ENCODE peak calls at places on chromosomes 4 and X, in four cellular contexts. One of them, this sample, is unnamed.

GRCh38 chr4:54657194-54657555 is 582 bp upstream of the KIT start:
- DNase-seq in esophagus squamous epithelium: no peak
- DNase-seq in activated T-helper 1 cell treated with anti-CD3 and anti-CD28 coated beads, Interleukin-12 subunit alpha, Interleukin-12 subunit beta, Interleukin-2, Interleukin-4 antibody, amounts not matched to agents 30 ng/mL and 10 ng/mL and 1 ng/mL, durations not matched to agents 14 hours and 24 hours and 36 hours: no peak
- DNase-seq in RKO: no peak
- DNase-seq in this sample: no peak

GRCh38 chr4:47930971-47931804 is 16.8 kb upstream of the NFXL1 start:
- DNase-seq in esophagus squamous epithelium: no peak
- DNase-seq in activated T-helper 1 cell treated with anti-CD3 and anti-CD28 coated beads, Interleukin-12 subunit alpha, Interleukin-12 subunit beta, Interleukin-2, Interleukin-4 antibody, amounts not matched to agents 30 ng/mL and 10 ng/mL and 1 ng/mL, durations not matched to agents 14 hours and 24 hours and 36 hours: no peak
- DNase-seq in RKO: no peak
- DNase-seq in this sample: peak

GRCh38 chrX:11398785-11399184 is 105.6 kb downstream of the AMELX start:
- DNase-seq in esophagus squamous epithelium: no peak
- DNase-seq in activated T-helper 1 cell treated with anti-CD3 and anti-CD28 coated beads, Interleukin-12 subunit alpha, Interleukin-12 subunit beta, Interleukin-2, Interleukin-4 antibody, amounts not matched to agents 30 ng/mL and 10 ng/mL and 1 ng/mL, durations not matched to agents 14 hours and 24 hours and 36 hours: no peak
- DNase-seq in RKO: no peak
- DNase-seq in this sample: no peak

GRCh38 chrX:1442724-1443367 is 9.9 kb downstream of the ASMTL start:
- DNase-seq in esophagus squamous epithelium: no peak
- DNase-seq in activated T-helper 1 cell treated with anti-CD3 and anti-CD28 coated beads, Interleukin-12 subunit alpha, Interleukin-12 subunit beta, Interleukin-2, Interleukin-4 antibody, amounts not matched to agents 30 ng/mL and 10 ng/mL and 1 ng/mL, durations not matched to agents 14 hours and 24 hours and 36 hours: no peak
- DNase-seq in RKO: no peak
- DNase-seq in this sample: no peak

GRCh38 chr4:15694431-15694830 is 8.4 kb upstream of the BST1 start:
- DNase-seq in esophagus squamous epithelium: no peak
- DNase-seq in activated T-helper 1 cell treated with anti-CD3 and anti-CD28 coated beads, Interleukin-12 subunit alpha, Interleukin-12 subunit beta, Interleukin-2, Interleukin-4 antibody, amounts not matched to agents 30 ng/mL and 10 ng/mL and 1 ng/mL, durations not matched to agents 14 hours and 24 hours and 36 hours: no peak
- DNase-seq in RKO: no peak
- DNase-seq in this sample: no peak

GRCh38 chr4:137200322-137200721 is 332.0 kb downstream of the PCDH18 start:
- DNase-seq in esophagus squamous epithelium: no peak
- DNase-seq in activated T-helper 1 cell treated with anti-CD3 and anti-CD28 coated beads, Interleukin-12 subunit alpha, Interleukin-12 subunit beta, Interleukin-2, Interleukin-4 antibody, amounts not matched to agents 30 ng/mL and 10 ng/mL and 1 ng/mL, durations not matched to agents 14 hours and 24 hours and 36 hours: no peak
- DNase-seq in RKO: no peak
- DNase-seq in this sample: peak

GRCh38 chrX:150100261-150100660 is 162.0 kb upstream of the EOLA2 start:
- DNase-seq in esophagus squamous epithelium: no peak
- DNase-seq in activated T-helper 1 cell treated with anti-CD3 and anti-CD28 coated beads, Interleukin-12 subunit alpha, Interleukin-12 subunit beta, Interleukin-2, Interleukin-4 antibody, amounts not matched to agents 30 ng/mL and 10 ng/mL and 1 ng/mL, durations not matched to agents 14 hours and 24 hours and 36 hours: no peak
- DNase-seq in RKO: no peak
- DNase-seq in this sample: no peak

GRCh38 chrX:109679820-109680219 is 53.2 kb downstream of the ACSL4 start:
- DNase-seq in esophagus squamous epithelium: no peak
- DNase-seq in activated T-helper 1 cell treated with anti-CD3 and anti-CD28 coated beads, Interleukin-12 subunit alpha, Interleukin-12 subunit beta, Interleukin-2, Interleukin-4 antibody, amounts not matched to agents 30 ng/mL and 10 ng/mL and 1 ng/mL, durations not matched to agents 14 hours and 24 hours and 36 hours: no peak
- DNase-seq in RKO: no peak
- DNase-seq in this sample: no peak

GRCh38 chr4:152360045-152360410 is 175.9 kb downstream of the FBXW7 start:
- DNase-seq in esophagus squamous epithelium: no peak
- DNase-seq in activated T-helper 1 cell treated with anti-CD3 and anti-CD28 coated beads, Interleukin-12 subunit alpha, Interleukin-12 subunit beta, Interleukin-2, Interleukin-4 antibody, amounts not matched to agents 30 ng/mL and 10 ng/mL and 1 ng/mL, durations not matched to agents 14 hours and 24 hours and 36 hours: no peak
- DNase-seq in RKO: peak
- DNase-seq in this sample: peak

GRCh38 chr4:177117256-177117655 is 192.4 kb upstream of the NEIL3 start:
- DNase-seq in esophagus squamous epithelium: no peak
- DNase-seq in activated T-helper 1 cell treated with anti-CD3 and anti-CD28 coated beads, Interleukin-12 subunit alpha, Interleukin-12 subunit beta, Interleukin-2, Interleukin-4 antibody, amounts not matched to agents 30 ng/mL and 10 ng/mL and 1 ng/mL, durations not matched to agents 14 hours and 24 hours and 36 hours: no peak
- DNase-seq in RKO: no peak
- DNase-seq in this sample: no peak

GRCh38 chrX:150429577-150429976 is 66.5 kb downstream of the MAMLD1 start:
- DNase-seq in esophagus squamous epithelium: no peak
- DNase-seq in activated T-helper 1 cell treated with anti-CD3 and anti-CD28 coated beads, Interleukin-12 subunit alpha, Interleukin-12 subunit beta, Interleukin-2, Interleukin-4 antibody, amounts not matched to agents 30 ng/mL and 10 ng/mL and 1 ng/mL, durations not matched to agents 14 hours and 24 hours and 36 hours: no peak
- DNase-seq in RKO: no peak
- DNase-seq in this sample: no peak

GRCh38 chrX:39721570-39722279 is 376.0 kb downstream of the BCOR start:
- DNase-seq in esophagus squamous epithelium: no peak
- DNase-seq in activated T-helper 1 cell treated with anti-CD3 and anti-CD28 coated beads, Interleukin-12 subunit alpha, Interleukin-12 subunit beta, Interleukin-2, Interleukin-4 antibody, amounts not matched to agents 30 ng/mL and 10 ng/mL and 1 ng/mL, durations not matched to agents 14 hours and 24 hours and 36 hours: no peak
- DNase-seq in RKO: no peak
- DNase-seq in this sample: no peak

GRCh38 chr4:55068522-55068921 is 56.9 kb downstream of the KDR start:
- DNase-seq in esophagus squamous epithelium: no peak
- DNase-seq in activated T-helper 1 cell treated with anti-CD3 and anti-CD28 coated beads, Interleukin-12 subunit alpha, Interleukin-12 subunit beta, Interleukin-2, Interleukin-4 antibody, amounts not matched to agents 30 ng/mL and 10 ng/mL and 1 ng/mL, durations not matched to agents 14 hours and 24 hours and 36 hours: no peak
- DNase-seq in RKO: no peak
- DNase-seq in this sample: no peak

GRCh38 chr4:153275380-153276276 is 68.9 kb upstream of the MND1 start:
- DNase-seq in esophagus squamous epithelium: no peak
- DNase-seq in activated T-helper 1 cell treated with anti-CD3 and anti-CD28 coated beads, Interleukin-12 subunit alpha, Interleukin-12 subunit beta, Interleukin-2, Interleukin-4 antibody, amounts not matched to agents 30 ng/mL and 10 ng/mL and 1 ng/mL, durations not matched to agents 14 hours and 24 hours and 36 hours: no peak
- DNase-seq in RKO: no peak
- DNase-seq in this sample: no peak

GRCh38 chrX:136627381-136627780 is 20.6 kb upstream of the CD40LG start:
- DNase-seq in esophagus squamous epithelium: no peak
- DNase-seq in activated T-helper 1 cell treated with anti-CD3 and anti-CD28 coated beads, Interleukin-12 subunit alpha, Interleukin-12 subunit beta, Interleukin-2, Interleukin-4 antibody, amounts not matched to agents 30 ng/mL and 10 ng/mL and 1 ng/mL, durations not matched to agents 14 hours and 24 hours and 36 hours: no peak
- DNase-seq in RKO: no peak
- DNase-seq in this sample: no peak

GRCh38 chr4:137700751-137701150 is 168.5 kb upstream of the PCDH18 start:
- DNase-seq in esophagus squamous epithelium: no peak
- DNase-seq in activated T-helper 1 cell treated with anti-CD3 and anti-CD28 coated beads, Interleukin-12 subunit alpha, Interleukin-12 subunit beta, Interleukin-2, Interleukin-4 antibody, amounts not matched to agents 30 ng/mL and 10 ng/mL and 1 ng/mL, durations not matched to agents 14 hours and 24 hours and 36 hours: no peak
- DNase-seq in RKO: no peak
- DNase-seq in this sample: no peak

GRCh38 chr4:30825008-30825765 is 105.0 kb downstream of the PCDH7 start:
- DNase-seq in esophagus squamous epithelium: no peak
- DNase-seq in activated T-helper 1 cell treated with anti-CD3 and anti-CD28 coated beads, Interleukin-12 subunit alpha, Interleukin-12 subunit beta, Interleukin-2, Interleukin-4 antibody, amounts not matched to agents 30 ng/mL and 10 ng/mL and 1 ng/mL, durations not matched to agents 14 hours and 24 hours and 36 hours: no peak
- DNase-seq in RKO: peak
- DNase-seq in this sample: no peak

GRCh38 chr4:145298885-145299284 is 118.5 kb upstream of the OTUD4 start:
- DNase-seq in esophagus squamous epithelium: no peak
- DNase-seq in activated T-helper 1 cell treated with anti-CD3 and anti-CD28 coated beads, Interleukin-12 subunit alpha, Interleukin-12 subunit beta, Interleukin-2, Interleukin-4 antibody, amounts not matched to agents 30 ng/mL and 10 ng/mL and 1 ng/mL, durations not matched to agents 14 hours and 24 hours and 36 hours: no peak
- DNase-seq in RKO: no peak
- DNase-seq in this sample: no peak

GRCh38 chr4:139247241-139247640 is 32.8 kb downstream of the MGARP start:
- DNase-seq in esophagus squamous epithelium: no peak
- DNase-seq in activated T-helper 1 cell treated with anti-CD3 and anti-CD28 coated beads, Interleukin-12 subunit alpha, Interleukin-12 subunit beta, Interleukin-2, Interleukin-4 antibody, amounts not matched to agents 30 ng/mL and 10 ng/mL and 1 ng/mL, durations not matched to agents 14 hours and 24 hours and 36 hours: no peak
- DNase-seq in RKO: no peak
- DNase-seq in this sample: no peak

GRCh38 chr4:28562913-28563312 is 1702.3 kb downstream of the STIM2 start:
- DNase-seq in esophagus squamous epithelium: no peak
- DNase-seq in activated T-helper 1 cell treated with anti-CD3 and anti-CD28 coated beads, Interleukin-12 subunit alpha, Interleukin-12 subunit beta, Interleukin-2, Interleukin-4 antibody, amounts not matched to agents 30 ng/mL and 10 ng/mL and 1 ng/mL, durations not matched to agents 14 hours and 24 hours and 36 hours: no peak
- DNase-seq in RKO: no peak
- DNase-seq in this sample: no peak

GRCh38 chrX:101478366-101478765 is 6.9 kb upstream of the ARMCX4 start:
- DNase-seq in esophagus squamous epithelium: no peak
- DNase-seq in activated T-helper 1 cell treated with anti-CD3 and anti-CD28 coated beads, Interleukin-12 subunit alpha, Interleukin-12 subunit beta, Interleukin-2, Interleukin-4 antibody, amounts not matched to agents 30 ng/mL and 10 ng/mL and 1 ng/mL, durations not matched to agents 14 hours and 24 hours and 36 hours: no peak
- DNase-seq in RKO: no peak
- DNase-seq in this sample: no peak

GRCh38 chrX:9291666-9292065 is 173.2 kb upstream of the TBL1X start:
- DNase-seq in esophagus squamous epithelium: no peak
- DNase-seq in activated T-helper 1 cell treated with anti-CD3 and anti-CD28 coated beads, Interleukin-12 subunit alpha, Interleukin-12 subunit beta, Interleukin-2, Interleukin-4 antibody, amounts not matched to agents 30 ng/mL and 10 ng/mL and 1 ng/mL, durations not matched to agents 14 hours and 24 hours and 36 hours: no peak
- DNase-seq in RKO: no peak
- DNase-seq in this sample: no peak

GRCh38 chr4:44157611-44158277 is 290.9 kb downstream of the KCTD8 start:
- DNase-seq in esophagus squamous epithelium: no peak
- DNase-seq in activated T-helper 1 cell treated with anti-CD3 and anti-CD28 coated beads, Interleukin-12 subunit alpha, Interleukin-12 subunit beta, Interleukin-2, Interleukin-4 antibody, amounts not matched to agents 30 ng/mL and 10 ng/mL and 1 ng/mL, durations not matched to agents 14 hours and 24 hours and 36 hours: no peak
- DNase-seq in RKO: no peak
- DNase-seq in this sample: no peak

GRCh38 chr4:150010525-150011126 is 67.6 kb upstream of the DCLK2 start:
- DNase-seq in esophagus squamous epithelium: no peak
- DNase-seq in activated T-helper 1 cell treated with anti-CD3 and anti-CD28 coated beads, Interleukin-12 subunit alpha, Interleukin-12 subunit beta, Interleukin-2, Interleukin-4 antibody, amounts not matched to agents 30 ng/mL and 10 ng/mL and 1 ng/mL, durations not matched to agents 14 hours and 24 hours and 36 hours: no peak
- DNase-seq in RKO: peak
- DNase-seq in this sample: peak

GRCh38 chrX:65407157-65407626 is 127.4 kb downstream of the LAS1L start:
- DNase-seq in esophagus squamous epithelium: no peak
- DNase-seq in activated T-helper 1 cell treated with anti-CD3 and anti-CD28 coated beads, Interleukin-12 subunit alpha, Interleukin-12 subunit beta, Interleukin-2, Interleukin-4 antibody, amounts not matched to agents 30 ng/mL and 10 ng/mL and 1 ng/mL, durations not matched to agents 14 hours and 24 hours and 36 hours: no peak
- DNase-seq in RKO: no peak
- DNase-seq in this sample: no peak

GRCh38 chr4:4182835-4183568 is 43.7 kb downstream of the OTOP1 start:
- DNase-seq in esophagus squamous epithelium: no peak
- DNase-seq in activated T-helper 1 cell treated with anti-CD3 and anti-CD28 coated beads, Interleukin-12 subunit alpha, Interleukin-12 subunit beta, Interleukin-2, Interleukin-4 antibody, amounts not matched to agents 30 ng/mL and 10 ng/mL and 1 ng/mL, durations not matched to agents 14 hours and 24 hours and 36 hours: peak
- DNase-seq in RKO: no peak
- DNase-seq in this sample: peak

GRCh38 chr4:90025248-90025647 is 101.9 kb upstream of the CCSER1 start:
- DNase-seq in esophagus squamous epithelium: no peak
- DNase-seq in activated T-helper 1 cell treated with anti-CD3 and anti-CD28 coated beads, Interleukin-12 subunit alpha, Interleukin-12 subunit beta, Interleukin-2, Interleukin-4 antibody, amounts not matched to agents 30 ng/mL and 10 ng/mL and 1 ng/mL, durations not matched to agents 14 hours and 24 hours and 36 hours: no peak
- DNase-seq in RKO: peak
- DNase-seq in this sample: no peak

GRCh38 chrX:50814701-50815476 is 895 bp upstream of the SHROOM4 start:
- DNase-seq in esophagus squamous epithelium: no peak
- DNase-seq in activated T-helper 1 cell treated with anti-CD3 and anti-CD28 coated beads, Interleukin-12 subunit alpha, Interleukin-12 subunit beta, Interleukin-2, Interleukin-4 antibody, amounts not matched to agents 30 ng/mL and 10 ng/mL and 1 ng/mL, durations not matched to agents 14 hours and 24 hours and 36 hours: no peak
- DNase-seq in RKO: no peak
- DNase-seq in this sample: no peak

GRCh38 chr4:39846135-39846534 is 131.6 kb downstream of the PDS5A start:
- DNase-seq in esophagus squamous epithelium: no peak
- DNase-seq in activated T-helper 1 cell treated with anti-CD3 and anti-CD28 coated beads, Interleukin-12 subunit alpha, Interleukin-12 subunit beta, Interleukin-2, Interleukin-4 antibody, amounts not matched to agents 30 ng/mL and 10 ng/mL and 1 ng/mL, durations not matched to agents 14 hours and 24 hours and 36 hours: no peak
- DNase-seq in RKO: no peak
- DNase-seq in this sample: peak

GRCh38 chr4:80173387-80173786 is 23.9 kb upstream of the PRDM8 start:
- DNase-seq in esophagus squamous epithelium: no peak
- DNase-seq in activated T-helper 1 cell treated with anti-CD3 and anti-CD28 coated beads, Interleukin-12 subunit alpha, Interleukin-12 subunit beta, Interleukin-2, Interleukin-4 antibody, amounts not matched to agents 30 ng/mL and 10 ng/mL and 1 ng/mL, durations not matched to agents 14 hours and 24 hours and 36 hours: peak
- DNase-seq in RKO: peak
- DNase-seq in this sample: no peak

GRCh38 chrX:8341814-8342590 is 122.6 kb upstream of the VCX3B start:
- DNase-seq in esophagus squamous epithelium: no peak
- DNase-seq in activated T-helper 1 cell treated with anti-CD3 and anti-CD28 coated beads, Interleukin-12 subunit alpha, Interleukin-12 subunit beta, Interleukin-2, Interleukin-4 antibody, amounts not matched to agents 30 ng/mL and 10 ng/mL and 1 ng/mL, durations not matched to agents 14 hours and 24 hours and 36 hours: no peak
- DNase-seq in RKO: no peak
- DNase-seq in this sample: peak

GRCh38 chr4:1628892-1629703 is 55.0 kb downstream of the FAM53A start:
- DNase-seq in esophagus squamous epithelium: no peak
- DNase-seq in activated T-helper 1 cell treated with anti-CD3 and anti-CD28 coated beads, Interleukin-12 subunit alpha, Interleukin-12 subunit beta, Interleukin-2, Interleukin-4 antibody, amounts not matched to agents 30 ng/mL and 10 ng/mL and 1 ng/mL, durations not matched to agents 14 hours and 24 hours and 36 hours: peak
- DNase-seq in RKO: peak
- DNase-seq in this sample: peak

GRCh38 chr4:1192493-1193205 is 20.3 kb upstream of the SPON2 start:
- DNase-seq in esophagus squamous epithelium: no peak
- DNase-seq in activated T-helper 1 cell treated with anti-CD3 and anti-CD28 coated beads, Interleukin-12 subunit alpha, Interleukin-12 subunit beta, Interleukin-2, Interleukin-4 antibody, amounts not matched to agents 30 ng/mL and 10 ng/mL and 1 ng/mL, durations not matched to agents 14 hours and 24 hours and 36 hours: no peak
- DNase-seq in RKO: no peak
- DNase-seq in this sample: no peak

GRCh38 chr4:94540476-94540875 is 88.7 kb downstream of the PDLIM5 start:
- DNase-seq in esophagus squamous epithelium: no peak
- DNase-seq in activated T-helper 1 cell treated with anti-CD3 and anti-CD28 coated beads, Interleukin-12 subunit alpha, Interleukin-12 subunit beta, Interleukin-2, Interleukin-4 antibody, amounts not matched to agents 30 ng/mL and 10 ng/mL and 1 ng/mL, durations not matched to agents 14 hours and 24 hours and 36 hours: no peak
- DNase-seq in RKO: no peak
- DNase-seq in this sample: no peak

GRCh38 chrX:130680164-130681035 is 222.6 kb downstream of the ENOX2 start:
- DNase-seq in esophagus squamous epithelium: no peak
- DNase-seq in activated T-helper 1 cell treated with anti-CD3 and anti-CD28 coated beads, Interleukin-12 subunit alpha, Interleukin-12 subunit beta, Interleukin-2, Interleukin-4 antibody, amounts not matched to agents 30 ng/mL and 10 ng/mL and 1 ng/mL, durations not matched to agents 14 hours and 24 hours and 36 hours: no peak
- DNase-seq in RKO: no peak
- DNase-seq in this sample: no peak

GRCh38 chrX:44843318-44843702 is 511 bp upstream of the DUSP21 start:
- DNase-seq in esophagus squamous epithelium: no peak
- DNase-seq in activated T-helper 1 cell treated with anti-CD3 and anti-CD28 coated beads, Interleukin-12 subunit alpha, Interleukin-12 subunit beta, Interleukin-2, Interleukin-4 antibody, amounts not matched to agents 30 ng/mL and 10 ng/mL and 1 ng/mL, durations not matched to agents 14 hours and 24 hours and 36 hours: no peak
- DNase-seq in RKO: no peak
- DNase-seq in this sample: no peak

GRCh38 chr4:121669163-121669550 is 27.6 kb downstream of the ANXA5 start:
- DNase-seq in esophagus squamous epithelium: no peak
- DNase-seq in activated T-helper 1 cell treated with anti-CD3 and anti-CD28 coated beads, Interleukin-12 subunit alpha, Interleukin-12 subunit beta, Interleukin-2, Interleukin-4 antibody, amounts not matched to agents 30 ng/mL and 10 ng/mL and 1 ng/mL, durations not matched to agents 14 hours and 24 hours and 36 hours: no peak
- DNase-seq in RKO: no peak
- DNase-seq in this sample: no peak

GRCh38 chr4:56314207-56314915 is 72.9 kb downstream of the AASDH start:
- DNase-seq in esophagus squamous epithelium: no peak
- DNase-seq in activated T-helper 1 cell treated with anti-CD3 and anti-CD28 coated beads, Interleukin-12 subunit alpha, Interleukin-12 subunit beta, Interleukin-2, Interleukin-4 antibody, amounts not matched to agents 30 ng/mL and 10 ng/mL and 1 ng/mL, durations not matched to agents 14 hours and 24 hours and 36 hours: no peak
- DNase-seq in RKO: no peak
- DNase-seq in this sample: no peak

GRCh38 chr4:80308466-80308822 is 27.1 kb upstream of the CFAP299 start:
- DNase-seq in esophagus squamous epithelium: no peak
- DNase-seq in activated T-helper 1 cell treated with anti-CD3 and anti-CD28 coated beads, Interleukin-12 subunit alpha, Interleukin-12 subunit beta, Interleukin-2, Interleukin-4 antibody, amounts not matched to agents 30 ng/mL and 10 ng/mL and 1 ng/mL, durations not matched to agents 14 hours and 24 hours and 36 hours: no peak
- DNase-seq in RKO: no peak
- DNase-seq in this sample: no peak